ENCODE peak calls at places on chromosomes 12 and 14, in seven cellular contexts. One of them, this sample, is unnamed. For H3K4me1, the result is how much of the 10 kb centered on the place peaks cover.

GRCh38 chr12:102548543-102548942 is 68.2 kb upstream of the IGF1 start:
- DNase-seq in tibial artery: peak
- DNase-seq in HCT116: no peak
- DNase-seq in upper lobe of left lung: no peak
- DNase-seq in lung: no peak
- DNase-seq in tibial nerve: no peak
- DNase-seq in neural progenitor cell: no peak
- DNase-seq in this sample: no peak

GRCh38 chr12:113064395-113065125 is 8.0 kb downstream of the DTX1 start:
- DNase-seq in tibial artery: no peak
- DNase-seq in HCT116: no peak
- DNase-seq in lung: no peak
- DNase-seq in neural progenitor cell: no peak
- DNase-seq in upper lobe of left lung: no peak
- DNase-seq in tibial nerve: no peak
- DNase-seq in this sample: no peak

GRCh38 chr14:82725188-82725587 is 1191.5 kb upstream of the SEL1L start:
- DNase-seq in neural progenitor cell: no peak
- DNase-seq in upper lobe of left lung: no peak
- DNase-seq in lung: no peak
- DNase-seq in HCT116: no peak
- DNase-seq in tibial artery: no peak
- DNase-seq in tibial nerve: no peak
- DNase-seq in this sample: no peak

GRCh38 chr12:103632554-103633216 is 45.6 kb downstream of the STAB2 start:
- DNase-seq in neural progenitor cell: peak
- DNase-seq in tibial artery: no peak
- DNase-seq in upper lobe of left lung: no peak
- DNase-seq in lung: peak
- DNase-seq in HCT116: peak
- DNase-seq in tibial nerve: no peak
- DNase-seq in this sample: peak

GRCh38 chr12:98198261-98198982 is 317.0 kb upstream of the TMPO start:
- DNase-seq in upper lobe of left lung: no peak
- DNase-seq in tibial artery: no peak
- DNase-seq in neural progenitor cell: no peak
- DNase-seq in lung: no peak
- DNase-seq in tibial nerve: no peak
- DNase-seq in HCT116: no peak
- DNase-seq in this sample: no peak

GRCh38 chr14:65853407-65853955 is 441.0 kb downstream of the FUT8 start:
- DNase-seq in tibial artery: no peak
- DNase-seq in HCT116: no peak
- DNase-seq in neural progenitor cell: no peak
- DNase-seq in upper lobe of left lung: no peak
- DNase-seq in tibial nerve: no peak
- DNase-seq in lung: no peak
- DNase-seq in this sample: no peak

GRCh38 chr14:24032727-24033418 is 18.9 kb upstream of the CARMIL3 start:
- DNase-seq in upper lobe of left lung: no peak
- DNase-seq in lung: peak
- DNase-seq in neural progenitor cell: no peak
- DNase-seq in tibial artery: peak
- DNase-seq in tibial nerve: no peak
- DNase-seq in HCT116: no peak
- DNase-seq in this sample: no peak

GRCh38 chr14:54804720-54805060 is 97.9 kb downstream of the GCH1 start:
- DNase-seq in tibial nerve: no peak
- DNase-seq in HCT116: no peak
- DNase-seq in upper lobe of left lung: peak
- DNase-seq in lung: no peak
- DNase-seq in neural progenitor cell: no peak
- DNase-seq in tibial artery: no peak
- DNase-seq in this sample: no peak

GRCh38 chr14:60349663-60350365 is 100.8 kb downstream of the PPM1A start:
- DNase-seq in lung: no peak
- DNase-seq in HCT116: peak
- DNase-seq in upper lobe of left lung: no peak
- DNase-seq in neural progenitor cell: peak
- DNase-seq in tibial nerve: no peak
- DNase-seq in tibial artery: peak
- DNase-seq in this sample: no peak

GRCh38 chr14:89205137-89205740 is 211.8 kb downstream of the FOXN3 start:
- DNase-seq in tibial nerve: no peak
- DNase-seq in neural progenitor cell: no peak
- DNase-seq in tibial artery: no peak
- DNase-seq in upper lobe of left lung: peak
- DNase-seq in lung: no peak
- DNase-seq in HCT116: no peak
- DNase-seq in this sample: no peak

GRCh38 chr12:131831021-131831571 is 2.9 kb downstream of the MMP17 start:
- DNase-seq in tibial nerve: no peak
- DNase-seq in neural progenitor cell: no peak
- DNase-seq in upper lobe of left lung: peak
- DNase-seq in tibial artery: no peak
- DNase-seq in lung: no peak
- DNase-seq in HCT116: no peak
- DNase-seq in this sample: no peak

GRCh38 chr14:77376380-77376770 is 519 bp downstream of the TMED8 start:
- DNase-seq in tibial artery: peak
- DNase-seq in lung: peak
- DNase-seq in upper lobe of left lung: no peak
- DNase-seq in neural progenitor cell: peak
- DNase-seq in HCT116: no peak
- DNase-seq in tibial nerve: no peak
- DNase-seq in this sample: peak

GRCh38 chr12:108211161-108211560 is 82.1 kb downstream of the WSCD2 start:
- DNase-seq in tibial nerve: no peak
- DNase-seq in tibial artery: no peak
- DNase-seq in neural progenitor cell: no peak
- DNase-seq in lung: no peak
- DNase-seq in HCT116: no peak
- DNase-seq in upper lobe of left lung: no peak
- DNase-seq in this sample: no peak

GRCh38 chr12:52251367-52252055 is 18.5 kb downstream of the KRT7 start:
- DNase-seq in tibial artery: no peak
- DNase-seq in lung: no peak
- DNase-seq in neural progenitor cell: no peak
- DNase-seq in tibial nerve: no peak
- DNase-seq in HCT116: no peak
- DNase-seq in upper lobe of left lung: no peak
- DNase-seq in this sample: no peak

GRCh38 chr14:55237999-55238680 is 33.1 kb upstream of the FBXO34 start:
- DNase-seq in tibial artery: no peak
- DNase-seq in lung: no peak
- DNase-seq in HCT116: no peak
- DNase-seq in upper lobe of left lung: no peak
- DNase-seq in neural progenitor cell: no peak
- DNase-seq in tibial nerve: no peak
- DNase-seq in this sample: no peak

GRCh38 chr12:67525500-67525884 is 123.1 kb upstream of the DYRK2 start:
- DNase-seq in tibial nerve: no peak
- DNase-seq in lung: no peak
- DNase-seq in upper lobe of left lung: no peak
- DNase-seq in neural progenitor cell: peak
- DNase-seq in tibial artery: no peak
- DNase-seq in HCT116: no peak
- DNase-seq in this sample: no peak

GRCh38 chr14:21268612-21269251 is 510 bp downstream of the HNRNPC start:
- DNase-seq in tibial artery: peak
- DNase-seq in HCT116: peak
- DNase-seq in neural progenitor cell: peak
- DNase-seq in tibial nerve: no peak
- DNase-seq in upper lobe of left lung: no peak
- DNase-seq in lung: no peak
- DNase-seq in this sample: no peak

GRCh38 chr12:30067156-30067555 is 283.4 kb upstream of the TMTC1 start:
- DNase-seq in tibial nerve: no peak
- DNase-seq in lung: no peak
- DNase-seq in upper lobe of left lung: no peak
- DNase-seq in neural progenitor cell: no peak
- DNase-seq in tibial artery: no peak
- DNase-seq in HCT116: no peak
- DNase-seq in this sample: no peak

GRCh38 chr12:78530065-78530765 is 334.4 kb upstream of the SYT1 start:
- DNase-seq in upper lobe of left lung: no peak
- DNase-seq in tibial artery: no peak
- DNase-seq in tibial nerve: no peak
- DNase-seq in neural progenitor cell: peak
- DNase-seq in lung: no peak
- DNase-seq in HCT116: no peak
- DNase-seq in this sample: no peak

GRCh38 chr14:25003537-25003936 is 46.4 kb downstream of the STXBP6 start:
- DNase-seq in tibial artery: no peak
- DNase-seq in HCT116: no peak
- DNase-seq in lung: no peak
- DNase-seq in upper lobe of left lung: no peak
- DNase-seq in neural progenitor cell: no peak
- DNase-seq in tibial nerve: no peak
- DNase-seq in this sample: no peak

GRCh38 chr12:104573-105081 is 38.1 kb downstream of the IQSEC3 start:
- DNase-seq in upper lobe of left lung: peak
- DNase-seq in neural progenitor cell: peak
- DNase-seq in tibial artery: no peak
- DNase-seq in tibial nerve: no peak
- DNase-seq in lung: no peak
- DNase-seq in HCT116: no peak
- DNase-seq in this sample: no peak

GRCh38 chr12:106118-106561 is 39.6 kb downstream of the IQSEC3 start:
- DNase-seq in tibial artery: no peak
- DNase-seq in upper lobe of left lung: no peak
- DNase-seq in HCT116: peak
- DNase-seq in tibial nerve: no peak
- DNase-seq in neural progenitor cell: peak
- DNase-seq in lung: no peak
- DNase-seq in this sample: no peak

GRCh38 chr12:103169-103981 is 36.8 kb downstream of the IQSEC3 start:
- DNase-seq in lung: no peak
- DNase-seq in tibial nerve: no peak
- DNase-seq in tibial artery: no peak
- DNase-seq in upper lobe of left lung: no peak
- DNase-seq in HCT116: peak
- DNase-seq in neural progenitor cell: peak
- DNase-seq in this sample: no peak

GRCh38 chr12:102879-103168 is 36.3 kb downstream of the IQSEC3 start:
- DNase-seq in tibial nerve: no peak
- DNase-seq in upper lobe of left lung: no peak
- DNase-seq in tibial artery: no peak
- DNase-seq in neural progenitor cell: no peak
- DNase-seq in lung: no peak
- DNase-seq in HCT116: no peak
- DNase-seq in this sample: no peak

DNA sequence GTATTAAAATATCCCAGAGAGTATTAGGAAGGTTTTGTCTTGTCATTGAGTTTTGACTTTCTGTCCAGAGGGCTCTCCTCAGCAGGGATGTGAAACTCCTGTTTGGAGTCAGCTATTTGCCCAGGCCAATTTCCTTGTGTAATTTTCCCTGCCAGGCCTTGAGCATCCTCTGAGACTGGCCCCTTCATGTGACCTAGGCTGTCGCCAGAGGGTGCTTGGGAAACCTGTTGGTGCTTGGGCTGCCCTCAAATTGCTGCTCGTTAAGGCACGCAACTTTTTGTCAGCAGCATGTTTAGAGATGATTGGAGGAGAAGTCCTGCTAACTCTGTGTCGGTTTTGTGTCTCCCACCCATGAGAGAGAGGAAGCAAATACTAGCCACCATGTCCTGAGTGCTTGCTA is 39.1 kb downstream of the IQSEC3 start:
- DNase-seq in upper lobe of left lung: no peak
- DNase-seq in neural progenitor cell: no peak
- DNase-seq in HCT116: no peak
- DNase-seq in lung: no peak
- DNase-seq in tibial nerve: no peak
- DNase-seq in tibial artery: no peak
- DNase-seq in this sample: no peak
- H3K4me1 ChIP-seq in upper lobe of left lung: under half
- H3K4me1 ChIP-seq in neural progenitor cell: under half
- H3K4me1 ChIP-seq in HCT116: under half
- H3K4me1 ChIP-seq in lung: under half
- H3K4me1 ChIP-seq in tibial nerve: under half
- H3K4me1 ChIP-seq in tibial artery: under half
- H3K4me1 ChIP-seq in this sample: under half

GRCh38 chr12:6323995-6324711 is 13.7 kb downstream of the PLEKHG6 start:
- DNase-seq in lung: no peak
- DNase-seq in neural progenitor cell: no peak
- DNase-seq in upper lobe of left lung: no peak
- DNase-seq in HCT116: no peak
- DNase-seq in tibial artery: no peak
- DNase-seq in tibial nerve: no peak
- DNase-seq in this sample: no peak
- H3K4me1 ChIP-seq in lung: under half
- H3K4me1 ChIP-seq in neural progenitor cell: under half
- H3K4me1 ChIP-seq in upper lobe of left lung: half or more
- H3K4me1 ChIP-seq in HCT116: under half
- H3K4me1 ChIP-seq in tibial artery: under half
- H3K4me1 ChIP-seq in tibial nerve: under half
- H3K4me1 ChIP-seq in this sample: under half

DNA sequence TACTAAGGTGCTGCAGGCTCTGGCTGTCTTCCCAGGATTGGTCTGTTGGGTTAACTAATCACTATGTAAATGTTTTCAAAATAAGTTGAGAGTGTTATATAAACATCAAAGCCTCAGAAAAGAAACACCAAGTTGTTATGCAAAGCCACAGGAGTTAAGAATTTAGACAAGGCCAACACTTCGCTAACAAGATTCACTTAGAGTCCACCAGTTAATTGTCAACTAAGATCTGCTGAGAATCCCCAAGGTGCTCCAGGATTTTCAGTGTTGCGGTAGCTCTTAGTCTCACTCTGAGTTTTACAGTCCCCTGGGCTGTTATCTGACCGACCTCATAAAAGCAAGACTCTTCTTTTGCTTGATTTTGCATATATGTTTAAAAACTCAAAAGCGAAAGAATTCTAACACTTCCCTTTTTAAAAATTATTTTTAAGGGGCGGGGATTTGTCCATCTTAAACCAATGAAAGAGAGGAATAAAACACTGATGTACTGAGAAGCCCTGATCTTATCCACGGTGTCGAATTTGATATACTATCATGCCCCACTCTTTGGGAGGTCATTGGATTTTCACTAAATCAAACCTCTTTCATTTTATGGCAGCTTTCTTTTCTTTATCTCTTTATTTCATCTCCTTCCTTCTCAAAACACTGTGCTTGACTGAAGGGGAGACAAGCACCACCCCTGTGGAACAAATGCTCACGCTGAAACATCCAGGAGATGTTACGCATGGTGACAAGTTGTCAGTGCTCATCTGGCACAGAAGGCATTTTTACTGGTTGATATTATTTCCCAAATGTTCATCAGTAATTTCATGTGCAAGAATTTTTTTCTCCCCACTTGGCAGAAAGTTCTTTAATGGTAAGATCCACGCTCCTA is 7.0 kb downstream of the NIN start:
- DNase-seq in tibial nerve: no peak
- DNase-seq in HCT116: no peak
- DNase-seq in neural progenitor cell: no peak
- DNase-seq in lung: no peak
- DNase-seq in upper lobe of left lung: no peak
- DNase-seq in tibial artery: no peak
- DNase-seq in this sample: no peak
- H3K4me1 ChIP-seq in tibial nerve: under half
- H3K4me1 ChIP-seq in HCT116: under half
- H3K4me1 ChIP-seq in neural progenitor cell: under half
- H3K4me1 ChIP-seq in lung: under half
- H3K4me1 ChIP-seq in upper lobe of left lung: under half
- H3K4me1 ChIP-seq in tibial artery: under half
- H3K4me1 ChIP-seq in this sample: under half

GRCh38 chr12:53459097-53459496 is 7.2 kb downstream of the PCBP2 start:
- DNase-seq in tibial nerve: no peak
- DNase-seq in neural progenitor cell: no peak
- DNase-seq in upper lobe of left lung: no peak
- DNase-seq in tibial artery: no peak
- DNase-seq in HCT116: no peak
- DNase-seq in lung: no peak
- DNase-seq in this sample: no peak
- H3K4me1 ChIP-seq in tibial nerve: under half
- H3K4me1 ChIP-seq in neural progenitor cell: half or more
- H3K4me1 ChIP-seq in upper lobe of left lung: under half
- H3K4me1 ChIP-seq in tibial artery: under half
- H3K4me1 ChIP-seq in HCT116: under half
- H3K4me1 ChIP-seq in lung: under half
- H3K4me1 ChIP-seq in this sample: under half

This sample was measured in kidney.